ENCODE peak calls at places on chromosomes 5 and 9, in ten cellular contexts. Q, A, Y, I, S, P, F, V, G and D are unnamed samples.

GRCh38 chr5:131206772-131207171 is 36.0 kb downstream of the LYRM7 start:
- DNase-seq in G (no peak), S (no peak), Y (no peak), F (no peak), A (no peak), I (no peak), Q (no peak), V (no peak), P (no peak), D (no peak)

GRCh38 chr9:112119225-112120045 is 55.7 kb downstream of the SUSD1 start:
- DNase-seq in G (peak), S (peak), P (peak), V (peak), F (no peak), Y (no peak), Q (no peak), A (peak), I (no peak), D (no peak)

GRCh38 chr9:77960356-77961153 is 71.1 kb downstream of the GNAQ start:
- DNase-seq in Q (no peak), S (no peak), F (no peak), P (no peak), I (no peak), A (no peak), V (no peak), Y (no peak), G (no peak), D (peak)

GRCh38 chr5:158590936-158591863 is 508.5 kb downstream of the EBF1 start:
- DNase-seq in Q (no peak), A (no peak), P (no peak), G (peak), V (no peak), F (peak), S (no peak), I (no peak), Y (no peak), D (peak)

GRCh38 chr5:53323943-53324642 is 156.3 kb upstream of the FST start:
- DNase-seq in Y (no peak), A (no peak), I (no peak), P (no peak), Q (no peak), S (no peak), V (no peak), G (peak), F (no peak), D (no peak)

GRCh38 chr5:133316346-133317343 is 264.8 kb downstream of the HSPA4 start:
- DNase-seq in Y (no peak), G (no peak), S (peak), I (no peak), A (no peak), Q (no peak), P (no peak), V (no peak), F (peak), D (peak)

GRCh38 chr5:167743685-167744084 is 547.8 kb upstream of the WWC1 start:
- DNase-seq in S (no peak), A (no peak), F (no peak), V (no peak), G (peak), P (no peak), I (no peak), Y (no peak), Q (peak), D (no peak)

GRCh38 chr9:106875548-106875947 is 12.6 kb downstream of the ZNF462 start:
- DNase-seq in A (no peak), P (no peak), S (no peak), I (no peak), V (no peak), Y (no peak), G (no peak), Q (no peak), F (no peak), D (no peak)

GRCh38 chr9:137579259-137579604 is 507 bp upstream of the DPH7 start:
- DNase-seq in S (no peak), V (no peak), G (no peak), A (no peak), I (no peak), Q (no peak), F (no peak), P (no peak), Y (no peak), D (no peak)

GRCh38 chr5:164191240-164191639 is 685.8 kb downstream of the MAT2B start:
- DNase-seq in A (no peak), G (peak), Q (no peak), P (peak), V (no peak), S (no peak), F (no peak), I (no peak), Y (peak), D (no peak)

GRCh38 chr9:106417685-106418084 is 445.3 kb upstream of the ZNF462 start:
- DNase-seq in P (no peak), I (no peak), Q (no peak), Y (no peak), F (no peak), G (no peak), V (no peak), S (no peak), A (no peak), D (no peak)

GRCh38 chr9:34862043-34862442 is 96.0 kb upstream of the PHF24 start:
- DNase-seq in P (no peak), I (no peak), G (no peak), Q (no peak), A (no peak), V (no peak), S (no peak), Y (no peak), F (no peak), D (no peak)

GRCh38 chr9:5509573-5509972 is 758 bp upstream of the PDCD1LG2 start:
- DNase-seq in P (no peak), I (no peak), A (no peak), F (no peak), G (peak), V (no peak), Q (peak), S (peak), Y (no peak), D (no peak)

GRCh38 chr5:82151622-82152021 is 126.5 kb downstream of the RPS23 start:
- DNase-seq in Q (no peak), P (no peak), G (peak), A (no peak), Y (no peak), V (no peak), S (no peak), F (no peak), I (no peak), D (no peak)

GRCh38 chr9:12956261-12956660 is 181.4 kb downstream of the LURAP1L start:
- DNase-seq in Y (no peak), G (no peak), Q (no peak), S (no peak), I (no peak), V (no peak), A (no peak), P (no peak), F (no peak), D (no peak)

GRCh38 chr5:159338143-159338542 is 7.9 kb upstream of the IL12B start:
- DNase-seq in F (no peak), Q (no peak), Y (no peak), I (no peak), G (peak), A (no peak), S (no peak), P (no peak), V (no peak), D (no peak)

GRCh38 chr9:117375956-117376355 is 38.9 kb downstream of the ASTN2 start:
- DNase-seq in A (no peak), I (no peak), G (no peak), Y (no peak), S (no peak), V (no peak), Q (no peak), P (no peak), F (no peak), D (no peak)

GRCh38 chr9:104682642-104683041 is 11.7 kb upstream of the OR13D1 start:
- DNase-seq in Y (peak), Q (peak), F (peak), A (no peak), G (peak), I (no peak), P (no peak), V (no peak), S (peak), D (peak)

GRCh38 chr9:935348-935965 is 41.0 kb upstream of the DMRT3 start:
- DNase-seq in Y (no peak), A (no peak), V (no peak), F (no peak), S (no peak), P (no peak), I (no peak), G (peak), Q (peak), D (no peak)

GRCh38 chr5:1831677-1832313 is 30.6 kb downstream of the NDUFS6 start:
- DNase-seq in Q (no peak), A (peak), P (peak), G (no peak), V (no peak), S (no peak), F (peak), I (no peak), Y (no peak), D (peak)

GRCh38 chr9:122001491-122002201 is 91.5 kb downstream of the TTLL11 start:
- DNase-seq in A (peak), I (no peak), P (no peak), F (no peak), Q (no peak), S (no peak), G (no peak), V (no peak), Y (no peak), D (peak)

GRCh38 chr5:35884125-35884788 is 27.6 kb downstream of the IL7R start:
- DNase-seq in I (no peak), Y (no peak), S (no peak), Q (peak), F (no peak), P (no peak), A (no peak), V (no peak), G (peak), D (no peak)

GRCh38 chr9:38112010-38112409 is 43.0 kb upstream of the SHB start:
- DNase-seq in Y (no peak), I (no peak), Q (no peak), S (no peak), G (no peak), A (no peak), V (no peak), F (no peak), P (no peak), D (no peak)

GRCh38 chr9:20726144-20726543 is 42.1 kb downstream of the FOCAD start:
- DNase-seq in V (no peak), G (no peak), A (no peak), P (no peak), S (no peak), F (no peak), Q (no peak), Y (no peak), I (no peak), D (peak)

GRCh38 chr9:126516936-126517750 is 96.6 kb upstream of the LMX1B start:
- DNase-seq in Q (peak), A (no peak), P (peak), Y (no peak), V (peak), G (peak), F (peak), S (peak), I (peak), D (peak)

GRCh38 chr9:129983891-129984290 is 59.1 kb downstream of the FNBP1 start:
- DNase-seq in G (no peak), Y (no peak), Q (no peak), F (no peak), I (no peak), S (no peak), P (no peak), A (no peak), V (no peak), D (no peak)

GRCh38 chr5:146565764-146566163 is 49.8 kb upstream of the GPR151 start:
- DNase-seq in F (peak), P (no peak), Y (no peak), Q (peak), I (peak), V (peak), G (peak), A (no peak), S (peak), D (peak)

GRCh38 chr5:172102913-172103629 is 85.0 kb downstream of the STK10 start:
- DNase-seq in S (peak), I (no peak), G (peak), Q (peak), Y (no peak), P (no peak), F (peak), A (no peak), V (peak), D (peak)

GRCh38 chr5:150147580-150148407 is 7.9 kb downstream of the PDGFRB start:
- DNase-seq in S (no peak), Q (no peak), A (no peak), G (no peak), F (no peak), P (no peak), I (no peak), Y (no peak), V (no peak), D (no peak)
- H3K4me3 ChIP-seq in S (no peak), Q (no peak), A (no peak), G (no peak), F (no peak), P (no peak), I (no peak), Y (no peak), V (no peak), D (no peak)

GRCh38 chr5:150626853-150627276 is 13.6 kb upstream of the SYNPO start:
- DNase-seq in Y (no peak), Q (no peak), P (no peak), F (no peak), S (no peak), G (peak), V (peak), I (no peak), A (no peak), D (no peak)
- H3K4me3 ChIP-seq in Y (no peak), Q (no peak), P (no peak), F (no peak), S (no peak), G (no peak), V (peak), I (no peak), A (no peak), D (no peak)

GRCh38 chr9:98848450-98849149 is 41.1 kb downstream of the GALNT12 start:
- DNase-seq in A (peak), P (peak), F (peak), Y (peak), I (peak), Q (peak), V (peak), G (peak), S (peak), D (peak)
- H3K4me3 ChIP-seq in A (no peak), P (no peak), F (no peak), Y (no peak), I (no peak), Q (peak), V (peak), G (no peak), S (no peak), D (no peak)

DNA sequence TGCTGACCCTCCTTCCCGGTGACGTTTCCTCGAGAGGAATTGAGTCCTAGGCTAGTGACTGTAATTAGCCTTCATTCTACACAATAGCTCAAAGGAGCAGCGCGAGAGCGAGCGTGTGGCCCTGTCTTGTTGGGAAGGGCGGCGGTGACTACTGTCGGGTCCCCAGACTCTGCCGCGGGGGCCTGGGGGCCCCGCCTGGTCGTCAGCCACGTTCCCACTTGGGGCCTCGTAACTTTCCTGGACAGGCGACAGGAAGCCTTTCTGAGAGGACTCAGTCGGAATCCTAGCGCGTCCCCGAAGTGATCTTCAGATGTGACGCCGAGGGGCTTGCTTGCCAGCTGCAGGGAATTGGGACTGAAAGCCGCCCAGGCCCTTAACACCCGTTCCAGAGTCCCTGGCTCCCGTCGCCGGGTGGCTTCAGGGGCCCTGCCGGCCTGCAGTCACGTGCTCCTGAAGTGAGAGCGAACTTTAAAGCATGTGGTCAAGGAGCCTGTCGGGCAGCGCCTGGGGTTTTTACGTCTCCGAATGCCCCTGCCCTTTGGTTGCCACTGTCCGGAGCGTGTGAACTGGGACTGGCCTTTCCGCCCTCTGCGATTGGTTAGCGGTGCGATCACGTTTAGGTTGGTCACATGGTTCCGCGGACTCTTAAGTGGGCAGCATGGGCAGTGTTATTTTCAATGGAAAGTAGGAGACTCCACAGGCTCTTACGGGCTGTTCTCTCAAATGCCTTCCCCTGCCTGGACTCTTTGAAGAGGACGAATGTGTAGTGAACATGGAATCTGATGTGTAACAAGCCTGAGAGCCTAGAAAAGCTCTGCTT is 1.7 kb downstream of the VLDLR start:
- DNase-seq in F (peak), Q (no peak), Y (no peak), G (peak), P (peak), I (no peak), S (peak), V (peak), A (peak), D (peak)
- H3K4me3 ChIP-seq in F (peak), Q (peak), Y (peak), G (peak), P (peak), I (peak), S (peak), V (peak), A (peak), D (peak)